ENCODE peak calls at places on chromosome 18, in six cellular contexts. V, R, F, E, Z and P are unnamed samples.

GRCh38 chr18:25310045-25310444 is 41.9 kb downstream of the ZNF521 start:
- DNase-seq in V (no peak), R (no peak), F (peak), E (no peak), Z (no peak), P (no peak)

GRCh38 chr18:68033466-68033865 is 516.9 kb upstream of the DSEL start:
- DNase-seq in V (no peak), R (no peak), F (no peak), E (no peak), Z (no peak), P (no peak)

GRCh38 chr18:35671952-35672603 is 90.5 kb downstream of the GALNT1 start:
- DNase-seq in V (no peak), R (no peak), F (no peak), E (no peak), Z (no peak), P (no peak)

GRCh38 chr18:43582120-43582519 is 304.8 kb upstream of the SYT4 start:
- DNase-seq in V (no peak), R (no peak), F (no peak), E (no peak), Z (no peak), P (no peak)

GRCh38 chr18:14189858-14190257 is 57.6 kb upstream of the ZNF519 start:
- DNase-seq in V (no peak), R (no peak), F (peak), E (no peak), Z (no peak), P (no peak)

GRCh38 chr18:14970027-14970426 is 222.1 kb downstream of the ANKRD30B start:
- DNase-seq in V (no peak), R (no peak), F (no peak), E (no peak), Z (no peak), P (peak)

GRCh38 chr18:55179460-55180195 is 220.4 kb upstream of the CCDC68 start:
- DNase-seq in V (no peak), R (no peak), F (no peak), E (no peak), Z (no peak), P (no peak)

GRCh38 chr18:56738184-56738583 is 87.0 kb downstream of the WDR7 start:
- DNase-seq in V (no peak), R (no peak), F (no peak), E (no peak), Z (no peak), P (no peak)

GRCh38 chr18:41624461-41624860 is 330.6 kb upstream of the PIK3C3 start:
- DNase-seq in V (no peak), R (no peak), F (no peak), E (no peak), Z (no peak), P (no peak)

GRCh38 chr18:78996741-78997490 is 17.3 kb downstream of the SALL3 start:
- DNase-seq in V (no peak), R (no peak), F (no peak), E (no peak), Z (no peak), P (peak)

GRCh38 chr18:13813271-13813849 is 10.6 kb upstream of the MC5R start:
- DNase-seq in V (peak), R (peak), F (peak), E (peak), Z (no peak), P (no peak)

GRCh38 chr18:74869904-74870863 is 272.5 kb downstream of the ZNF407 start:
- DNase-seq in V (no peak), R (no peak), F (no peak), E (no peak), Z (no peak), P (no peak)

GRCh38 chr18:1392865-1393734 is 488.4 kb downstream of the ADCYAP1 start:
- DNase-seq in V (no peak), R (no peak), F (no peak), E (no peak), Z (no peak), P (no peak)

GRCh38 chr18:28050561-28050960 is 126.4 kb downstream of the CDH2 start:
- DNase-seq in V (no peak), R (no peak), F (no peak), E (no peak), Z (no peak), P (no peak)

GRCh38 chr18:49052891-49053644 is 102.3 kb upstream of the SMAD7 start:
- DNase-seq in V (no peak), R (no peak), F (no peak), E (no peak), Z (no peak), P (no peak)

GRCh38 chr18:37565138-37565984 is at the start of gene CELF4:
- DNase-seq in V (no peak), R (no peak), F (no peak), E (no peak), Z (peak), P (no peak)
- H3K4me3 ChIP-seq in V (no peak), R (peak), F (no peak), E (peak), Z (peak), P (peak)

DNA sequence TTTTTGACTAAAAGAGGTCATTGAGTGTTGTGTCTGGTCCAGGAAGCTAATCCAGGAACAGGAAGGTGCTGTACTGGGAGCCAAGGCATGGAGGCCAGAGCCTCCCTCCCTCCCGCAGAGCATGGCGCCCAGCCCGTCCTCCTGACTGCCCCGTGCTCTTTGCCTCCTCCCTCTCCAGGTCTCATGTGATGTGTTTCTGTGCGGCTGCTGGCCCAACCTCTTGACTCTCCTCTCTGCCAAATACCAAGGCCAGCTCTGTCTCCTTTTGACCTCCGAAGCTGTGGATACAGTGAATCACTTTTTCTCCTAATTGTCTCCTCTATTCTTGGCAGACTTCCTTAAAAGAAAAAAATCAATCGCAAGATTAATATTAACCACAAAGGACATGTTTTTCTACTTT is 284.1 kb downstream of the PHLPP1 start:
- DNase-seq in V (no peak), R (peak), F (no peak), E (peak), Z (peak), P (no peak)
- TF ChIP-seq POLR2AphosphoS5 in V (no peak), R (no peak), F (no peak), E (peak), Z (no peak), P (no peak)

GRCh38 chr18:8911408-8912340 is 190.8 kb upstream of the NDUFV2 start:
- DNase-seq in V (no peak), R (no peak), F (no peak), E (no peak), Z (no peak), P (no peak)

GRCh38 chr18:8908792-8909510 is 193.5 kb upstream of the NDUFV2 start:
- DNase-seq in V (no peak), R (no peak), F (no peak), E (no peak), Z (no peak), P (no peak)

GRCh38 chr18:8910843-8911242 is 191.7 kb upstream of the NDUFV2 start:
- DNase-seq in V (no peak), R (no peak), F (no peak), E (no peak), Z (no peak), P (no peak)

GRCh38 chr18:8910186-8910585 is 192.3 kb upstream of the NDUFV2 start:
- DNase-seq in V (no peak), R (no peak), F (no peak), E (no peak), Z (no peak), P (no peak)

GRCh38 chr18:8912348-8913057 is 190.0 kb upstream of the NDUFV2 start:
- DNase-seq in V (peak), R (peak), F (no peak), E (no peak), Z (peak), P (no peak)
- H3K4me3 ChIP-seq in V (no peak), R (no peak), F (no peak), E (no peak), Z (no peak), P (no peak)

GRCh38 chr18:210075-210474 is 51.7 kb downstream of the USP14 start:
- DNase-seq in V (no peak), R (no peak), F (no peak), E (no peak), Z (no peak), P (no peak)

GRCh38 chr18:212780-213179 is 54.4 kb downstream of the USP14 start:
- DNase-seq in V (no peak), R (no peak), F (no peak), E (no peak), Z (no peak), P (no peak)

GRCh38 chr18:213505-213904 is 54.3 kb downstream of the THOC1 start:
- DNase-seq in V (no peak), R (no peak), F (no peak), E (no peak), Z (no peak), P (no peak)

GRCh38 chr18:211582-211981 is 53.2 kb downstream of the USP14 start:
- DNase-seq in V (no peak), R (no peak), F (no peak), E (no peak), Z (no peak), P (no peak)

GRCh38 chr18:210780-211179 is 52.4 kb downstream of the USP14 start:
- DNase-seq in V (no peak), R (no peak), F (no peak), E (no peak), Z (no peak), P (no peak)
- TF ChIP-seq POLR2AphosphoS5 in V (no peak), R (no peak), F (no peak), E (no peak), Z (no peak), P (no peak)

GRCh38 chr18:50726960-50727589 is 92.7 kb downstream of the MRO start:
- DNase-seq in V (no peak), R (no peak), F (no peak), E (no peak), Z (no peak), P (no peak)
- H3K4me3 ChIP-seq in V (no peak), R (no peak), F (no peak), E (no peak), Z (no peak), P (no peak)

GRCh38 chr18:58144671-58145285 is 100.8 kb downstream of the NEDD4L start:
- DNase-seq in V (no peak), R (no peak), F (no peak), E (peak), Z (no peak), P (no peak)
- TF ChIP-seq POLR2AphosphoS5 in V (no peak), R (no peak), F (no peak), E (no peak), Z (no peak), P (no peak)

DNA sequence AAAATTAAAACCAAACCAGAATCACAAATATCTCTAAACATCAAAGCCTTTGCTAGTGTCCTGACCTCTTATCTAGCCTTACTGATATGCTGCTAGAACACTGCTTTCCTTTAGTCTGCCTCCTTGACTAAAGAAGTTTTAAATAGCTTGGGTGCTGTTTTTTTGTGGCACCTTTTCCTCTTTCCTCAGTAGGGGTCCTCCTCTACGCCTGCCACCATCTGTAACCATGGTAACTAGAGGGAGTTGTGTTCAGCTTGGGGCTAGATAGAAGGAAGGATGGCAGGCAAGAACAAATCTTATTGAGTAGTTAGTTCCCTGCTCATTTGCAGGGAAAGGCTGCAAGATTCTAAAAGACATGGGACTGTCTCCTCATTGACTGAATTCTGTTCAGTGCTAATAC is 86.0 kb downstream of the TAF4B start:
- DNase-seq in V (no peak), R (no peak), F (no peak), E (no peak), Z (no peak), P (no peak)
- H3K4me3 ChIP-seq in V (no peak), R (no peak), F (no peak), E (no peak), Z (no peak), P (no peak)

DNA sequence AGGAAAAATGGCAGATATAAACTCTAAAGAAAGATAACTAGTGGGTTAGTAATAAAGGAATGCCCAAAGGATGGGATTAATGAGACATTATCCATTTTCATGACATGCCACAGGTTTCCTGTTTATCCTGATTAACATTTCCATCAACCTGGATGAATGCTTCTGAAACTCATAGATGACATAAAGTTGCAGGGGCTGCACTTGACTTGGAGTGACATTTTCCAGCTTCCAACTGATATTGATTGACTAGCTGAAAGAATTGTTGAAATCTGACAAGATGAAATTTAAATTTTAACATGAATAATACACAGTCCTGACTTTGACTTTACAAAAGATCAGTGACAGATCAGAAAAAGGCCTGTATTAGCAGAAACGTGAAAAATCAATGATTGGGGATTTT is 214.2 kb downstream of the DCC start:
- DNase-seq in V (no peak), R (no peak), F (no peak), E (no peak), Z (no peak), P (no peak)
- TF ChIP-seq POLR2AphosphoS5 in V (no peak), R (no peak), F (no peak), E (no peak), Z (no peak), P (no peak)